ENCODE peak calls at places on chromosomes 6 and 20, in seven cellular contexts. S is tibial artery, H is HCT116, Z is adipocyte, V is fibroblast of lung, O is thyroid gland, G is heart right ventricle. X is an unnamed sample.

GRCh38 chr6:45696738-45697137 is 318.9 kb downstream of the CLIC5 start:
- DNase-seq in S (no peak), H (no peak), Z (no peak), V (no peak), O (no peak), G (no peak), X (no peak)

GRCh38 chr6:139230421-139230840 is 61.4 kb downstream of the TXLNB start:
- DNase-seq in S (no peak), H (no peak), Z (peak), V (peak), O (no peak), G (no peak), X (peak)

GRCh38 chr20:51492167-51493092 is 50.1 kb downstream of the NFATC2 start:
- DNase-seq in S (peak), H (no peak), Z (no peak), V (peak), O (no peak), G (peak), X (peak)

GRCh38 chr6:53894086-53894485 is 99.3 kb downstream of the LRRC1 start:
- DNase-seq in S (no peak), H (no peak), Z (peak), V (peak), O (peak), G (no peak), X (peak)

GRCh38 chr20:63639093-63639860 is 12.4 kb upstream of the GMEB2 start:
- DNase-seq in S (no peak), H (no peak), Z (no peak), V (no peak), O (no peak), G (peak), X (no peak)

GRCh38 chr6:151021878-151022277 is 156.4 kb downstream of the MTHFD1L start:
- DNase-seq in S (no peak), H (no peak), Z (no peak), V (peak), O (no peak), G (no peak), X (peak)

GRCh38 chr20:47347661-47348462 is 8.6 kb downstream of the ZMYND8 start:
- DNase-seq in S (no peak), H (no peak), Z (no peak), V (no peak), O (peak), G (no peak), X (no peak)

GRCh38 chr6:133648576-133648975 is 240.3 kb upstream of the TCF21 start:
- DNase-seq in S (no peak), H (no peak), Z (no peak), V (no peak), O (no peak), G (no peak), X (no peak)

GRCh38 chr6:57822896-57823358 is 505.5 kb downstream of the PRIM2 start:
- DNase-seq in S (no peak), H (no peak), Z (no peak), V (peak), O (no peak), G (no peak), X (no peak)

GRCh38 chr20:1467355-1468116 is 887 bp upstream of the NSFL1C start:
- DNase-seq in S (no peak), H (no peak), Z (no peak), V (no peak), O (peak), G (no peak), X (no peak)

GRCh38 chr20:38790210-38791053 is 15.1 kb upstream of the PPP1R16B start:
- DNase-seq in S (no peak), H (peak), Z (peak), V (peak), O (no peak), G (no peak), X (no peak)

GRCh38 chr20:43916875-43917371 is 2.3 kb downstream of the TOX2 start:
- DNase-seq in S (peak), H (no peak), Z (peak), V (peak), O (no peak), G (no peak), X (no peak)

GRCh38 chr20:48921883-48922867 is 664 bp downstream of the ARFGEF2 start:
- DNase-seq in S (no peak), H (no peak), Z (peak), V (peak), O (peak), G (peak), X (peak)

GRCh38 chr6:7004581-7005297 is 103.0 kb upstream of the RREB1 start:
- DNase-seq in S (no peak), H (no peak), Z (no peak), V (no peak), O (no peak), G (no peak), X (no peak)

GRCh38 chr6:137313928-137314855 is 95.0 kb upstream of the IFNGR1 start:
- DNase-seq in S (peak), H (peak), Z (peak), V (peak), O (peak), G (peak), X (peak)

GRCh38 chr20:24674921-24675605 is 205.6 kb downstream of the SYNDIG1 start:
- DNase-seq in S (peak), H (no peak), Z (no peak), V (no peak), O (no peak), G (no peak), X (no peak)

GRCh38 chr20:14481863-14482262 is 144.5 kb upstream of the FLRT3 start:
- DNase-seq in S (no peak), H (no peak), Z (peak), V (peak), O (no peak), G (no peak), X (peak)

GRCh38 chr6:82914511-82914910 is 151.1 kb downstream of the UBE3D start:
- DNase-seq in S (no peak), H (no peak), Z (no peak), V (no peak), O (no peak), G (no peak), X (no peak)

GRCh38 chr6:119148825-119149525 is 70.5 kb upstream of the FAM184A start:
- DNase-seq in S (no peak), H (no peak), Z (peak), V (no peak), O (no peak), G (no peak), X (peak)

GRCh38 chr6:108363756-108364356 is 69.0 kb downstream of the AFG1L start:
- DNase-seq in S (no peak), H (no peak), Z (no peak), V (no peak), O (no peak), G (no peak), X (no peak)

GRCh38 chr6:108361312-108361932 is 66.6 kb downstream of the AFG1L start:
- DNase-seq in S (no peak), H (no peak), Z (no peak), V (no peak), O (no peak), G (no peak), X (peak)

GRCh38 chr6:108362455-108362854 is 67.6 kb downstream of the AFG1L start:
- DNase-seq in S (no peak), H (no peak), Z (no peak), V (no peak), O (no peak), G (no peak), X (no peak)

GRCh38 chr6:108364470-108364869 is 69.6 kb downstream of the AFG1L start:
- DNase-seq in S (no peak), H (no peak), Z (no peak), V (no peak), O (no peak), G (no peak), X (no peak)

DNA sequence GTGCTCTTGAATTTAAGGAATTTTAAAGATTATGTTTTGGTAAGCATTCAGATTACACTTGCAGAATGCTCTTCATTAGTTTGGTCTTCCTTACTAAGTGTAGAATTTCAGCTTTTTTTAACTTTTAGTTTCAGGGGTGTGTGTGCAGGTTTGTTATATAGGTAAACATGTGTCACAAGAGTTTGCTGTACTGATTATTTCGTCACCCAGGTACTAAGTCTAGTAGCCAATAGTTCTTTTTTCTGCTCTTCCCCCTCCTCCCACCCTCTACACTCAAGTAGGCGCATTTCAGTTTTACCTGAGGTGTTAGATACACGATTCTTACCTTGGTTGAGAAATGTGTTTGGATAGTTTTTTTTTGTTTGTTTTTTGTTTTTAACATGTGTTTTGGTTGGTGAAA is 68.3 kb downstream of the AFG1L start:
- DNase-seq in S (no peak), H (no peak), Z (no peak), V (no peak), O (no peak), G (no peak), X (no peak)
- H3K4me3 ChIP-seq in S (no peak), H (no peak), Z (no peak), V (no peak), O (no peak), G (no peak), X (no peak)

DNA sequence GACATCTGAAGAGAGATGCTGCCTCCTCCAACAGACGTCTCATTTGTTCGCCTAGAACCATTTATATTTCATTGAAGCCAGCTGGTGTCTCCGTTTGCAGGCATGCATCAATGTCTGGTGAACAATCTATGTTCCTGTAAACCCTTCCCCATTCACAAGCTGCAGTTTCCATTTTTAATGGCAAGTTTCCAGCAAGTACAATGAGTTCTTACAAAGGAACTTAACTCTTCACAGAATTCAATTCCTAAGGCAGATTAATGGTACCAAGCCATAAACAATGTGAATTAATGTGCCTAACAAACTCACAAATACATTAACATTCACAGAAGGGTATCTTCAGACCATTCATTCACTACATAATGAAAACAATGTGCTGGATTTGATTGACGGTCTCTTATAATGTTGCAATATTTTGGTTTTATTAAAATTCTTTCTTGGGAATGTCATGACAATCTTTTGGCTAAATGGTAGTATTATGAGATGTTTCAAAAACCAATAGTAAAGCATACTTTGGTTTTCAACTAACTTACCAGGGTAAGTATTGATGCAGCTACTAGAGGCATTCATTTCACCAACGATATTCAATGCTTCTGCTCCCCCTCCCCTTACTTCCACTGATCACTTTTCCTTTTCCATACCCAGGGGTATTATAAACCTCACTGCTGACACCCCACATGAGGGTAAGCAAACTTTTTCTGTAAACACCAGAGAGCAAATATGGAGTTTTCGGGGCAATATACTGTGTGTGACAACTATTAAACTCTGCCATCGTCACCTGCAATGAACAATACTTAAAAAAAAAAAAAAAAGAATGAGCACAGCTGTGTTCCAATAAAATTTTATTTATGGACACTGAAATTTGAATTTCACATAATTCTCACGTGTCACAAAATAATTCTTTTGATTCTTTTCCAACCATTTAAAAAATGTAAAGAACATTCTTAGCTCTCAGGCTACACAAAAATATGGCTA is 4.2 kb downstream of the AKIRIN2 start:
- DNase-seq in S (no peak), H (no peak), Z (peak), V (peak), O (no peak), G (no peak), X (peak)
- H3K4me3 ChIP-seq in S (peak), H (no peak), Z (peak), V (peak), O (no peak), G (peak), X (peak)

GRCh38 chr20:37393196-37393862 is 47.4 kb downstream of the SRC start:
- DNase-seq in S (no peak), H (no peak), Z (no peak), V (no peak), O (no peak), G (no peak), X (no peak)
- H3K4me3 ChIP-seq in S (no peak), H (no peak), Z (no peak), V (no peak), O (no peak), G (no peak), X (no peak)

GRCh38 chr6:52881662-52881995 is 27.9 kb downstream of the GSTA3 start:
- DNase-seq in S (no peak), H (no peak), Z (no peak), V (no peak), O (no peak), G (no peak), X (no peak)
- H3K4me3 ChIP-seq in S (peak), H (peak), Z (peak), V (no peak), O (peak), G (peak), X (peak)

DNA sequence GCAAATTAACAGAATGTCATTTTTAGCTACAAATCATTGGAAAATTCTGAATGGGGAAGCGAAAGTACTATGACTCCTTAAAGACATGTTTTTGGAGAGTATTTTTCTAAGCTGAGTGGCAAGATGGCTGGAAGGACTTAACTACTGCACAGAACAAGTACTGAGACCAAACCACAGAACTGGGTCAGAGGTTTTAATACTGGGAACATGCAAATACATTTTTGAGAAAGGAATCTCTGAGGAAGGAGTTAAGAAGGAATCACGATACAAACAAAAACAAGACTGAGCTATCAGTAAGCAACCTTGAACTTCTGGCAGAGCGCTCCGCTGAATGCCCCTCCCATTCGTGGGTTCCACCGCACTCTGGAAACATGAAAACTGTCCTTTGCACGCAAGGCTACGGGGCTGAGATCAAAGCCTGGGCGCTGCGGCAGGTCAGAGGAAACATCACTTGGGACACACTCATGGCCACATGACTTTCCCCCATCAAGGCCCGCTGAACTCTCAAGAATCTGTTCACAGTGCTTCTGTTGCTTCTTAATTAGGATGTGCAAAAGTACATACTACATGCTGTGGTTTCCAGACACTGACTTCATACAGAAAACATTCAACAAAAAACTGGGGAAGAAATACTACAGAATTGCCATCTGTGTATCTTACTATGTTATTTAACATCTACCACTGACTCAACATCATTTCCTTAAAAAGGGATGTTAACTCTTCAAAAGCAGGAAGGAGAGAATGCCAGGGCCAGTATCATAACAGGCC is 27.8 kb downstream of the SLC23A2 start:
- DNase-seq in S (peak), H (no peak), Z (peak), V (peak), O (peak), G (peak), X (peak)
- H3K4me3 ChIP-seq in S (peak), H (no peak), Z (peak), V (peak), O (peak), G (peak), X (peak)

GRCh38 chr20:17227199-17227535 is 327 bp downstream of the PCSK2 start:
- DNase-seq in S (no peak), H (no peak), Z (peak), V (no peak), O (peak), G (no peak), X (no peak)

GRCh38 chr20:17226410-17227198 is at the start of gene PCSK2:
- DNase-seq in S (no peak), H (no peak), Z (peak), V (peak), O (peak), G (peak), X (peak)

GRCh38 chr20:17229256-17229655 is 2.4 kb downstream of the PCSK2 start:
- DNase-seq in S (no peak), H (no peak), Z (no peak), V (no peak), O (no peak), G (no peak), X (no peak)

GRCh38 chr20:17228624-17229061 is 1.8 kb downstream of the PCSK2 start:
- DNase-seq in S (no peak), H (no peak), Z (no peak), V (no peak), O (peak), G (peak), X (no peak)

GRCh38 chr20:17227669-17228623 is 1.1 kb downstream of the PCSK2 start:
- DNase-seq in S (no peak), H (no peak), Z (peak), V (no peak), O (peak), G (no peak), X (peak)
- H3K4me3 ChIP-seq in S (no peak), H (no peak), Z (no peak), V (no peak), O (peak), G (no peak), X (no peak)

GRCh38 chr6:156989159-156989806 is 212.1 kb downstream of the ARID1B start:
- DNase-seq in S (no peak), H (no peak), Z (no peak), V (no peak), O (no peak), G (no peak), X (no peak)
- H3K4me3 ChIP-seq in S (no peak), H (no peak), Z (no peak), V (no peak), O (no peak), G (no peak), X (no peak)

DNA sequence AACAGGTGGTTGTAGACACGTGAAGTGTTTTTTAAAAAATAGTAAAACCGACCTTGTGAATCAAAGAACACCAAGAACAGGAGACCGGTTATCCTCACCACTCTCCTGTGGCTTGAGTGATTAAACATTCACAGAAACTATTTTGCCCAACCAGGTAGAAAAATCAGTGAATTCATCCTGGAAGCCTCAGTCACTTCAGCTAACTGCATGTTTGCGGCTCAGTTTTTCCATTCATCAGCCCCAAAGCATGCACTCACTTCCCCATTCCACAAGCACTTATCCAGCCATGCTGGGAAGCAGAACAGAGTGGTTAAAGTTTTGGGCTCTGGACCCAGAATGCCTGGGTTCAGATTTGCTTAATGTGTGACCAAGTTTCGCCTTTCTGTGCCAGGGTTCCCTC is 2.4 kb downstream of the LRRN4 start:
- DNase-seq in S (no peak), H (no peak), Z (peak), V (peak), O (no peak), G (no peak), X (peak)
- H3K4me3 ChIP-seq in S (no peak), H (no peak), Z (peak), V (no peak), O (no peak), G (peak), X (peak)

DNA sequence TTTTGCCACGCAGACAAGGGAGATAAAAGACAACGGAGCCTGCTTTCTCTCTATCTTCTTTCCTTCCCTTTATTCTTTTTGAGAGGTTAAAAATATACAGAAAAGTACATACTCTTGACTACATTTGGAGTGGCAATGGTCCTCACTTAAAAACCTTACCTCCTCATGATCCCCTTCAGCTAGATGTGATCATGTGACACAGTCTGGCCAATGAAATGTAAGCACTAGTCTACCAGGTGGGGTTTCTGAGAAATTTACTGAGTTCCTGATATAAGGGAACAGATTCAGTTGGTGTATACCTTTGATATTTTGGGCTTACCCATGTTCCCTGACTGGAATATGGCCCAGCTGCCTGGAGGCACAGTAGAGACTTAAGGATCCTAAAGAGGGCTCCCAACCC is 165.5 kb upstream of the BEND3 start:
- DNase-seq in S (no peak), H (no peak), Z (no peak), V (no peak), O (no peak), G (no peak), X (no peak)
- H3K4me3 ChIP-seq in S (no peak), H (no peak), Z (no peak), V (no peak), O (no peak), G (no peak), X (no peak)

DNA sequence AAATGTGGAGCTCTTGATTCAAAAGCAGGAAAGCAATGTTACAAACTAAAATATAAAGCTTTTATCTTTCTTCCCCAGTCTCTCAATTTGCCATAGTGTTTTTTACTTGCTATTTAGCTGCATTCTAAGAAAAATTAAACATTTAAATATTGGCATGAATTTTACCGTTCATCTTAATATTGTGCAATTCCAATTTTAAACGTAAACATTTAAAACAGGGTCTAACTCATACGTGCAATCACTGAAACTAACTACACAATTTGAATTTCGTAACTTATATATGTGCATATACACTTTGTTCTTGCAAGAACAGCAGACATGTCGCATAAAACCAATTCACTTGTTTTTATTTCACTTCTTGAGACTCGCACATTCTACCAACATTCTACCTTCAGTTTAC is 280.8 kb upstream of the QKI start:
- DNase-seq in S (no peak), H (no peak), Z (no peak), V (peak), O (no peak), G (no peak), X (no peak)
- H3K4me3 ChIP-seq in S (no peak), H (no peak), Z (no peak), V (no peak), O (no peak), G (no peak), X (no peak)

X was measured in foreskin fibroblast.